ENCODE peak calls at places on chromosome 17, in five cellular contexts. A, R, C, N and W are unnamed samples.

GRCh38 chr17:75783069-75783783 is 1.4 kb upstream of the UNK start:
- DNase-seq in N (no peak), A (peak), C (no peak), R (no peak), W (no peak)

GRCh38 chr17:14784997-14785696 is 480.0 kb downstream of the PMP22 start:
- DNase-seq in C (peak), A (peak), N (no peak), R (no peak), W (no peak)

GRCh38 chr17:17494499-17495447 is 1.4 kb downstream of the RASD1 start:
- DNase-seq in R (no peak), N (peak), A (no peak), C (peak), W (peak)

GRCh38 chr17:61399131-61400057 is at the start of gene TBX2:
- DNase-seq in R (no peak), A (peak), N (no peak), C (peak), W (no peak)

GRCh38 chr17:57574040-57574513 is 171.0 kb downstream of the CCDC182 start:
- DNase-seq in A (no peak), N (no peak), R (no peak), C (no peak), W (no peak)

GRCh38 chr17:42050360-42051012 is at the start of gene C17orf113:
- DNase-seq in C (peak), N (no peak), R (peak), A (peak), W (peak)

GRCh38 chr17:491086-492014 is 138.7 kb upstream of the RPH3AL start:
- DNase-seq in R (peak), A (peak), N (peak), C (peak), W (no peak)

GRCh38 chr17:81153340-81153803 is 11.9 kb upstream of the PVALEF start:
- DNase-seq in R (peak), N (no peak), A (no peak), C (no peak), W (no peak)

GRCh38 chr17:14261406-14261805 is 24.7 kb upstream of the CDRT15 start:
- DNase-seq in N (no peak), C (no peak), A (no peak), R (no peak), W (no peak)

GRCh38 chr17:7348478-7349242 is 3.3 kb upstream of the KCTD11 start:
- DNase-seq in A (no peak), R (no peak), N (no peak), C (no peak), W (no peak)

GRCh38 chr17:42285346-42286050 is 2.8 kb upstream of the STAT5A start:
- DNase-seq in C (no peak), N (peak), R (no peak), A (no peak), W (no peak)

GRCh38 chr17:50872710-50873424 is 6.7 kb upstream of the TOB1 start:
- DNase-seq in C (no peak), R (no peak), A (no peak), N (no peak), W (no peak)

GRCh38 chr17:79943354-79944241 is 92.1 kb downstream of the TBC1D16 start:
- DNase-seq in R (no peak), C (peak), A (no peak), N (peak), W (no peak)

GRCh38 chr17:41784207-41784744 is 2.2 kb downstream of the JUP start:
- DNase-seq in C (no peak), A (no peak), R (peak), N (no peak), W (no peak)

GRCh38 chr17:8053600-8053999 is 14.7 kb downstream of the ALOX15B start:
- DNase-seq in N (peak), R (no peak), A (no peak), C (no peak), W (no peak)

GRCh38 chr17:58084317-58084981 is 1.2 kb downstream of the DYNLL2 start:
- DNase-seq in R (peak), C (peak), N (no peak), A (peak), W (no peak)

GRCh38 chr17:82889496-82890338 is 49.9 kb upstream of the ZNF750 start:
- DNase-seq in R (no peak), A (peak), N (no peak), C (no peak), W (no peak)

GRCh38 chr17:10251212-10251948 is 53.0 kb upstream of the GAS7 start:
- DNase-seq in R (no peak), A (no peak), N (no peak), C (no peak), W (no peak)

GRCh38 chr17:52666264-52666663 is 507.8 kb upstream of the CA10 start:
- DNase-seq in R (no peak), C (no peak), A (peak), N (no peak), W (no peak)

GRCh38 chr17:42438600-42439567 is 15.8 kb upstream of the CAVIN1 start:
- DNase-seq in N (peak), C (peak), R (no peak), A (peak), W (no peak)

GRCh38 chr17:78781339-78782304 is at the start of gene CYTH1:
- DNase-seq in N (peak), A (no peak), C (peak), R (peak), W (peak)
- TF ChIP-seq POLR2A in N (peak), A (no peak), C (no peak), R (no peak), W (no peak)

DNA sequence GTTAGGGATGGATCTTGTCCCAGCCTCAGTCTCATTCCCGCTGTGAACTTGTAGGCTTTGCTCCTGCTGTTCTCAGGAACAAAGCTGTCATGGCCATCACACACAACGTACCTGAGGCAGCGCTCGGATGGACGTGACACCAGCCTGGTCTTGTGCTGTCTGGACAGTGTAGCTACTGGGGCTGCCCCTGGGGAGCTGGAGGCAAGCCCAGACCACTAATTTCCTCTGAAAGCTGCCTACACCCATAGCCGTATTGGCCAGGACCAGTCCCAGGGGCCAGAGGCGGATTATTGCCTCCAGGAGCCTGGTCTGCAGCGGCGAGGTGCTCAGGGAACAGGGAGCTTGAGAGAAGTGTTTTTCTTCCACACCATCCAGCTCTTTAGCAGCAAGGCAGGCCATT is 11.7 kb downstream of the ZNHIT3 start:
- DNase-seq in C (no peak), N (peak), A (no peak), R (no peak), W (peak)
- H3K4me3 ChIP-seq in C (no peak), N (no peak), A (no peak), R (no peak), W (no peak)

GRCh38 chr17:3968017-3968416 is 3.8 kb upstream of the ATP2A3 start:
- DNase-seq in C (no peak), A (no peak), R (no peak), N (no peak), W (no peak)

GRCh38 chr17:3966720-3967363 is 2.6 kb upstream of the ATP2A3 start:
- DNase-seq in R (no peak), C (no peak), A (peak), N (no peak), W (no peak)

GRCh38 chr17:3964203-3965122 is at the start of gene ATP2A3:
- DNase-seq in C (peak), N (no peak), A (no peak), R (peak), W (no peak)

GRCh38 chr17:3963214-3964201 is 729 bp downstream of the ATP2A3 start:
- DNase-seq in N (no peak), A (no peak), R (peak), C (peak), W (no peak)

GRCh38 chr17:3965123-3965800 is 1.0 kb upstream of the ATP2A3 start:
- DNase-seq in C (peak), N (no peak), R (peak), A (no peak), W (peak)
- TF ChIP-seq POLR2A in C (no peak), N (no peak), R (peak), A (no peak), W (no peak)

DNA sequence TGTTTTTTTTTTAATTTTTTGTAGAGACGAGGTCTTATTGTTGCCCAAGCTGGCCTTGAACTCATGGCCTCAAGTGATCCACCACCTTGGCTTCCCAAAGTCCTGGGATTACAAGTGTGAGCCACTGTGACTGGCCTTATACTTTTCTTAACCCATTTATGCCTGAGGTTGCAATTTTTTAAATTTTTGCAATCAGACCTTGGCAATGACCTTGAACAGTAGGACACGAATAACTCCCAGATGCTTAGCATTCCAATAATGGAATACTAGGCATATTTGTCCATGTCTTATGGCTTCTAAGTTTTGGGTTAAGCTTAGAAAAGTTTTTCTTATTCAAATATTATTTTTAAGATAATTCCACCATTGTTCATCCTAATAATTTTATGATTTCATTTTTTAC is 28.3 kb upstream of the TMEM97 start:
- DNase-seq in C (no peak), A (peak), R (no peak), N (no peak), W (no peak)
- H3K4me3 ChIP-seq in C (no peak), A (no peak), R (no peak), N (no peak), W (no peak)